ENCODE peak calls at places on chromosomes 7 and 10, in seven cellular contexts. A is EH; Q is NCI-H460; Y is effector CD8-positive, alpha-beta T cell; W is HepG2; Z is NCI-H2081; N is stimulated activated CD4-positive, alpha-beta T cell treated with anti-CD3 and anti-CD28 coated beads, TNF-alpha, amount 100 ng/mL, for 4 hours. P is an unnamed sample.

GRCh38 chr10:8389630-8390029 is 335.1 kb downstream of the GATA3 start:
- DNase-seq in A (peak; percentile 80), Q (no peak), Y (no peak), W (no peak), Z (no peak), N (no peak), P (no peak)

GRCh38 chr7:44755698-44756627 is 7.3 kb downstream of the ZMIZ2 start:
- DNase-seq in A (no peak), Q (no peak), Y (no peak), W (no peak), Z (no peak), N (no peak), P (no peak)

GRCh38 chr10:31581741-31582323 is 262.8 kb downstream of the ZEB1 start:
- DNase-seq in A (no peak), Q (no peak), Y (no peak), W (no peak), Z (no peak), N (no peak), P (no peak)

GRCh38 chr10:130498042-130498441 is 361.9 kb downstream of the GLRX3 start:
- DNase-seq in A (no peak), Q (no peak), Y (no peak), W (no peak), Z (no peak), N (no peak), P (no peak)

GRCh38 chr7:9958461-9958860 is 1015.2 kb upstream of the PHF14 start:
- DNase-seq in A (no peak), Q (no peak), Y (no peak), W (no peak), Z (peak; percentile 26), N (no peak), P (no peak)

GRCh38 chr7:126696236-126696635 is 556.5 kb downstream of the GRM8 start:
- DNase-seq in A (no peak), Q (no peak), Y (no peak), W (no peak), Z (no peak), N (no peak), P (no peak)

GRCh38 chr7:100859856-100860255 is 7.3 kb upstream of the TRIP6 start:
- DNase-seq in A (no peak), Q (no peak), Y (no peak), W (no peak), Z (no peak), N (no peak), P (no peak)

GRCh38 chr10:85916999-85917573 is 449.5 kb downstream of the GRID1 start:
- DNase-seq in A (no peak), Q (no peak), Y (no peak), W (no peak), Z (peak; percentile 91), N (no peak), P (no peak)

GRCh38 chr7:20229652-20230500 is 12.7 kb upstream of the MACC1 start:
- DNase-seq in A (peak; percentile 35), Q (peak; percentile 90), Y (no peak), W (no peak), Z (no peak), N (no peak), P (no peak)

GRCh38 chr7:73539709-73540108 is 17.6 kb upstream of the BAZ1B start:
- DNase-seq in A (no peak), Q (no peak), Y (no peak), W (no peak), Z (no peak), N (no peak), P (no peak)

GRCh38 chr7:143363011-143363937 is 761 bp upstream of the FAM131B start:
- DNase-seq in A (no peak), Q (no peak), Y (no peak), W (no peak), Z (no peak), N (no peak), P (no peak)

GRCh38 chr10:126584836-126585235 is 85.7 kb downstream of the C10orf90 start:
- DNase-seq in A (no peak), Q (no peak), Y (no peak), W (no peak), Z (no peak), N (no peak), P (no peak)

GRCh38 chr7:74042746-74043522 is 15.0 kb downstream of the ELN start:
- DNase-seq in A (no peak), Q (no peak), Y (no peak), W (no peak), Z (peak; percentile 61), N (no peak), P (no peak)

GRCh38 chr7:36448781-36449379 is 59.2 kb downstream of the ANLN start:
- DNase-seq in A (peak; percentile 77), Q (no peak), Y (no peak), W (peak; percentile 30), Z (no peak), N (no peak), P (no peak)

GRCh38 chr10:11865561-11865960 is 42.4 kb downstream of the PROSER2 start:
- DNase-seq in A (no peak), Q (no peak), Y (no peak), W (no peak), Z (no peak), N (no peak), P (no peak)

GRCh38 chr10:101774589-101775272 is 1.2 kb downstream of the FGF8 start:
- DNase-seq in A (no peak), Q (no peak), Y (no peak), W (no peak), Z (no peak), N (no peak), P (no peak)

GRCh38 chr10:59825932-59826331 is 72.7 kb upstream of the MRLN start:
- DNase-seq in A (no peak), Q (no peak), Y (no peak), W (no peak), Z (no peak), N (no peak), P (no peak)

GRCh38 chr7:157580324-157580723 is 243.5 kb downstream of the DNAJB6 start:
- DNase-seq in A (no peak), Q (no peak), Y (no peak), W (no peak), Z (no peak), N (no peak), P (no peak)

GRCh38 chr10:35495521-35496238 is 109.5 kb upstream of the GJD4 start:
- DNase-seq in A (peak; percentile 62), Q (no peak), Y (no peak), W (peak; percentile 63), Z (no peak), N (no peak), P (no peak)

GRCh38 chr7:36348256-36348655 is 41.4 kb upstream of the ANLN start:
- DNase-seq in A (peak; percentile 87), Q (no peak), Y (no peak), W (no peak), Z (no peak), N (no peak), P (no peak)

GRCh38 chr7:47482013-47482761 is 99.7 kb downstream of the TNS3 start:
- DNase-seq in A (peak; percentile 97), Q (no peak), Y (no peak), W (no peak), Z (no peak), N (no peak), P (no peak)

GRCh38 chr10:86535057-86535882 is 13.7 kb upstream of the WAPL start:
- DNase-seq in A (peak; percentile 52), Q (peak; percentile 64), Y (no peak), W (peak; percentile 38), Z (no peak), N (no peak), P (peak; percentile 30)

GRCh38 chr10:17217661-17218306 is 10.3 kb upstream of the VIM start:
- DNase-seq in A (peak; percentile 95), Q (no peak), Y (no peak), W (no peak), Z (no peak), N (no peak), P (no peak)

GRCh38 chr7:1466524-1467271 is 7.4 kb upstream of the MICALL2 start:
- DNase-seq in A (peak; percentile 75), Q (no peak), Y (no peak), W (peak; percentile 93), Z (no peak), N (no peak), P (no peak)

GRCh38 chr10:18043607-18044006 is 91.9 kb downstream of the SLC39A12 start:
- DNase-seq in A (no peak), Q (no peak), Y (no peak), W (no peak), Z (no peak), N (no peak), P (no peak)

GRCh38 chr10:16941865-16942264 is 124.6 kb upstream of the RSU1 start:
- DNase-seq in A (peak; percentile 51), Q (no peak), Y (no peak), W (no peak), Z (no peak), N (no peak), P (no peak)

P was measured in T-helper 1 cell.